ENCODE peak calls at places on chromosomes 12 and 14, in seven cellular contexts. L is HCT116, C is H1, F is SK-N-SH, B is K562, D is HepG2, M is GM12878. R is an unnamed sample.

GRCh38 chr14:104794641-104795467 is 694 bp downstream of the AKT1 start:
- DNase-seq in M (no peak), L (no peak), B (peak), F (peak), D (no peak), C (no peak), R (no peak)

GRCh38 chr14:79764288-79764687 is 447.0 kb downstream of the DIO2 start:
- DNase-seq in M (no peak), L (no peak), D (peak), B (no peak), C (no peak), F (no peak), R (no peak)

GRCh38 chr12:122187466-122187865 is 4.5 kb downstream of the LRRC43 start:
- DNase-seq in C (no peak), L (no peak), D (no peak), B (peak), M (no peak), F (no peak), R (no peak)

GRCh38 chr14:89435527-89436273 is 18.7 kb upstream of the FOXN3 start:
- DNase-seq in B (no peak), M (no peak), F (no peak), D (no peak), C (no peak), L (no peak), R (no peak)

GRCh38 chr14:41913398-41913797 is 306.7 kb downstream of the LRFN5 start:
- DNase-seq in B (no peak), F (no peak), D (no peak), C (no peak), L (no peak), M (no peak), R (no peak)

GRCh38 chr12:5908251-5908650 is 36.8 kb downstream of the ANO2 start:
- DNase-seq in C (no peak), D (no peak), L (no peak), B (no peak), F (no peak), M (no peak), R (no peak)

GRCh38 chr12:69456239-69456638 is 13.9 kb upstream of the FRS2 start:
- DNase-seq in B (no peak), L (no peak), M (no peak), D (no peak), C (no peak), F (no peak), R (no peak)

GRCh38 chr12:49874142-49874897 is 29.4 kb downstream of the FAIM2 start:
- DNase-seq in M (no peak), L (no peak), B (no peak), C (no peak), F (no peak), D (no peak), R (no peak)

GRCh38 chr12:47079894-47080724 is at the start of gene AMIGO2:
- DNase-seq in F (no peak), C (peak), D (no peak), B (peak), L (no peak), M (no peak), R (peak)

GRCh38 chr12:3998968-3999792 is 126.0 kb upstream of the PARP11 start:
- DNase-seq in L (no peak), D (peak), F (no peak), M (no peak), B (no peak), C (no peak), R (no peak)

GRCh38 chr12:89821901-89822300 is 113.3 kb upstream of the ATP2B1 start:
- DNase-seq in L (no peak), D (no peak), M (peak), B (no peak), C (no peak), F (no peak), R (no peak)

GRCh38 chr14:75257241-75257640 is 21.4 kb upstream of the FOS start:
- DNase-seq in C (no peak), M (no peak), B (no peak), D (no peak), F (no peak), L (no peak), R (no peak)

GRCh38 chr12:82223421-82223820 is 134.8 kb downstream of the CCDC59 start:
- DNase-seq in C (no peak), B (no peak), D (no peak), M (no peak), L (no peak), F (no peak), R (no peak)

GRCh38 chr12:54388214-54389138 is 3.9 kb upstream of the ZNF385A start:
- DNase-seq in F (peak), M (no peak), C (no peak), B (peak), L (no peak), D (no peak), R (peak)

GRCh38 chr14:73238941-73239340 is 1.6 kb downstream of the PAPLN start:
- DNase-seq in L (no peak), B (no peak), D (no peak), F (peak), M (no peak), C (no peak), R (no peak)

GRCh38 chr12:20601668-20602280 is 93.4 kb upstream of the SLCO1C1 start:
- DNase-seq in B (no peak), F (peak), D (peak), C (no peak), L (peak), M (no peak), R (peak)

GRCh38 chr14:99621948-99622347 is 17.9 kb upstream of the CCDC85C start:
- DNase-seq in B (no peak), M (no peak), C (no peak), L (no peak), F (no peak), D (no peak), R (no peak)

GRCh38 chr14:74875941-74876913 is at the start of gene PROX2:
- DNase-seq in F (no peak), L (no peak), B (no peak), C (no peak), D (no peak), M (no peak), R (no peak)

GRCh38 chr12:89059721-89060120 is 292.6 kb downstream of the DUSP6 start:
- DNase-seq in M (no peak), B (no peak), D (no peak), F (no peak), C (no peak), L (no peak), R (no peak)

GRCh38 chr14:68349900-68350323 is 443.0 kb downstream of the ZFP36L1 start:
- DNase-seq in C (no peak), L (no peak), M (no peak), B (no peak), F (no peak), D (peak), R (peak)

GRCh38 chr14:51368721-51369163 is 128.7 kb downstream of the TMX1 start:
- DNase-seq in C (no peak), B (no peak), L (no peak), F (no peak), D (no peak), M (no peak), R (peak)

GRCh38 chr12:129589503-129589902 is 314.3 kb downstream of the TMEM132D start:
- DNase-seq in L (no peak), B (no peak), M (no peak), D (no peak), F (no peak), C (no peak), R (no peak)

GRCh38 chr12:90004319-90005074 is 295.9 kb upstream of the ATP2B1 start:
- DNase-seq in L (no peak), B (no peak), M (peak), D (no peak), F (no peak), C (no peak), R (no peak)

GRCh38 chr14:105862581-105863239 is 336.3 kb downstream of the TMEM121 start:
- DNase-seq in D (no peak), M (no peak), B (no peak), C (no peak), L (no peak), F (no peak), R (no peak)

GRCh38 chr14:53953828-53954550 is 2.6 kb downstream of the BMP4 start:
- DNase-seq in D (peak), F (peak), B (no peak), C (peak), L (no peak), M (no peak), R (no peak)

GRCh38 chr14:64708148-64709004 is 4.2 kb downstream of the PLEKHG3 start:
- DNase-seq in D (no peak), B (no peak), C (peak), L (no peak), F (no peak), M (no peak), R (no peak)

GRCh38 chr12:42483534-42483857 is 106.0 kb downstream of the PRICKLE1 start:
- DNase-seq in B (peak), D (no peak), L (no peak), F (peak), M (no peak), C (peak), R (no peak)

GRCh38 chr12:75656210-75656609 is 144.8 kb upstream of the KRR1 start:
- DNase-seq in M (no peak), B (no peak), F (no peak), C (no peak), L (no peak), D (no peak), R (no peak)

GRCh38 chr14:59186316-59186715 is 2.2 kb upstream of the DAAM1 start:
- DNase-seq in C (no peak), D (no peak), M (no peak), B (no peak), F (no peak), L (no peak), R (no peak)

GRCh38 chr14:59188461-59189280 is at the start of gene DAAM1:
- DNase-seq in F (peak), L (peak), D (peak), B (peak), C (peak), M (peak), R (peak)

GRCh38 chr14:59189281-59189821 is 884 bp downstream of the DAAM1 start:
- DNase-seq in C (peak), M (no peak), D (no peak), B (peak), F (peak), L (no peak), R (no peak)

GRCh38 chr14:59189822-59190368 is 1.4 kb downstream of the DAAM1 start:
- DNase-seq in F (peak), L (peak), D (peak), M (peak), C (peak), B (peak), R (peak)

GRCh38 chr14:59187802-59188460 is 536 bp upstream of the DAAM1 start:
- DNase-seq in L (no peak), D (no peak), M (no peak), C (no peak), F (peak), B (peak), R (no peak)
- TF ChIP-seq JUND in L (no peak), D (no peak), M (no peak), C (no peak), F (no peak), B (no peak), R (no peak)

GRCh38 chr12:111022386-111022785 is 102.0 kb upstream of the MYL2 start:
- DNase-seq in D (no peak), B (no peak), L (no peak), C (no peak), F (no peak), M (no peak), R (no peak)
- TF ChIP-seq JUND in D (no peak), B (no peak), L (no peak), C (no peak), F (no peak), M (no peak), R (no peak)

DNA sequence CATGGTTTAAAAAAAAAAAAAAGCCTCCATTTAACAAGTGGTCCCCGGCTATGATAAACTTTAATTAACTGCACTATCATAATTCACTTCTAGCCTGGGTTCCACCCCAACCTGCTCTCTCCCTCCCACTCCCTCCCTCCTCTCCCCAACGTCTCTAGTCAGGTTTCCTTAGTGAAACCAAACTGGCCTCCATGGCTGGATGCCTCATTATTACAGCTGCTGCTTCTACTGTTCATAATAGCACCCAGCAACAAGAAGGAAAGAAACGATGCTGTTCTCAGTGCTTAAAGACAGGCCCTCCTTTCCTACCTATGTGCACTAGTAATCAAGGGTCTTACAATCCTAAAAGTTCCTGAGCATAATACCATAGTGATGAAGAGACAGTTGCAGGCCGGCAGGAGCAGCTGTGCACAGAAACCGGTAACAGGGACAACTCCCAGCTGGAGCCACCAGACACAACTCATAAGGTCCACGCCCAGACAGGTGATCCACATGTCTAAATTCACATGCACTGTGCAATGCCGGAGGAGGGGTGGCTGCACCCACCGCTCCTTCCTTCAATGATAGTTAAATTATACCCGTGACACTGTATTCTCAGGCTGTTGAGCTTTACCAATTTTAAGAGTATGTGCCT is 6.2 kb downstream of the IRF2BPL start:
- DNase-seq in L (no peak), C (no peak), D (no peak), M (no peak), B (no peak), F (no peak), R (no peak)
- TF ChIP-seq JUND in L (no peak), C (no peak), D (no peak), M (no peak), B (no peak), F (no peak), R (no peak)

GRCh38 chr12:105936496-105936895 is 202.3 kb downstream of the NUAK1 start:
- DNase-seq in B (no peak), D (no peak), M (no peak), L (no peak), C (no peak), F (no peak), R (no peak)

GRCh38 chr12:105935106-105935505 is 203.6 kb downstream of the NUAK1 start:
- DNase-seq in F (no peak), B (no peak), C (no peak), L (no peak), M (no peak), D (no peak), R (peak)

GRCh38 chr12:105933671-105934665 is 204.8 kb downstream of the NUAK1 start:
- DNase-seq in D (no peak), B (no peak), C (no peak), F (peak), L (no peak), M (no peak), R (peak)

GRCh38 chr12:105939181-105939721 is 199.5 kb downstream of the NUAK1 start:
- DNase-seq in F (no peak), B (no peak), M (no peak), L (no peak), C (no peak), D (no peak), R (no peak)

DNA sequence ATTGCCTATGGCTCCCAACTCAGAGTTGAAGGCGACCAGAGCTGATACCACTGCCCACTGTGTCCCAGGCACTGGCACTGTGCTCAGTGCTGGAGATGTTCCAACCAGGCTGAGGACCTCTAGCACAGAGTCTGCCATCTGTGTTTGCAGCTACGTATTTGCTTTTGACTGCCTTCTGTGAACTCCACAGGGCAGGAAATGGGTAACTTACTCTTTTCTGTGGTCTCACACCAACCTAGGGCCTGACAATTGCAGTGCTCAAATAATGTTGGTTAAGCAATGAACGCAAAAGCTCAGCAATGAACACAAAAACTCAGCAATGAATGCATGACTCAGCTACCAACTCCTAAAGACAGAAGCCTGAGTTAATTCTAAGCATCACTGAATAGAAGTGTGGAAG is 202.8 kb downstream of the NUAK1 start:
- DNase-seq in L (no peak), B (no peak), D (no peak), M (no peak), C (no peak), F (no peak), R (no peak)
- TF ChIP-seq JUND in L (no peak), B (no peak), D (no peak), M (no peak), C (no peak), F (no peak), R (no peak)

R was measured in T47D.